ENCODE peak calls at places on chromosomes 12 and 14, in eight cellular contexts. One of them, this sample, is unnamed.

GRCh38 chr14:87874676-87875075 is 118.3 kb downstream of the GALC start:
- DNase-seq in lower lobe of right lung: no peak
- DNase-seq in A549: no peak
- DNase-seq in RWPE2: no peak
- DNase-seq in psoas muscle: no peak
- DNase-seq in ovary: no peak
- DNase-seq in cardiac muscle cell: no peak
- DNase-seq in AG04450: no peak
- DNase-seq in this sample: no peak

GRCh38 chr12:78306236-78306635 is 475.5 kb downstream of the NAV3 start:
- DNase-seq in lower lobe of right lung: no peak
- DNase-seq in A549: no peak
- DNase-seq in RWPE2: no peak
- DNase-seq in psoas muscle: no peak
- DNase-seq in ovary: no peak
- DNase-seq in cardiac muscle cell: no peak
- DNase-seq in AG04450: no peak
- DNase-seq in this sample: no peak

GRCh38 chr14:68736519-68736918 is 56.3 kb downstream of the ZFP36L1 start:
- DNase-seq in lower lobe of right lung: no peak
- DNase-seq in A549: no peak
- DNase-seq in RWPE2: no peak
- DNase-seq in psoas muscle: no peak
- DNase-seq in ovary: peak; percentile 40
- DNase-seq in cardiac muscle cell: no peak
- DNase-seq in AG04450: no peak
- DNase-seq in this sample: no peak

GRCh38 chr12:29066061-29066588 is 83.0 kb upstream of the FAR2 start:
- DNase-seq in lower lobe of right lung: no peak
- DNase-seq in A549: no peak
- DNase-seq in RWPE2: no peak
- DNase-seq in psoas muscle: no peak
- DNase-seq in ovary: no peak
- DNase-seq in cardiac muscle cell: peak; percentile 82
- DNase-seq in AG04450: no peak
- DNase-seq in this sample: no peak

GRCh38 chr14:25658988-25659387 is 609.0 kb upstream of the STXBP6 start:
- DNase-seq in lower lobe of right lung: no peak
- DNase-seq in A549: no peak
- DNase-seq in RWPE2: no peak
- DNase-seq in psoas muscle: no peak
- DNase-seq in ovary: no peak
- DNase-seq in cardiac muscle cell: no peak
- DNase-seq in AG04450: no peak
- DNase-seq in this sample: no peak

GRCh38 chr14:69972755-69973154 is 93.5 kb downstream of the SMOC1 start:
- DNase-seq in lower lobe of right lung: no peak
- DNase-seq in A549: no peak
- DNase-seq in RWPE2: no peak
- DNase-seq in psoas muscle: no peak
- DNase-seq in ovary: no peak
- DNase-seq in cardiac muscle cell: no peak
- DNase-seq in AG04450: no peak
- DNase-seq in this sample: no peak

GRCh38 chr14:61218765-61219164 is 62.4 kb downstream of the TMEM30B start:
- DNase-seq in lower lobe of right lung: no peak
- DNase-seq in A549: no peak
- DNase-seq in RWPE2: no peak
- DNase-seq in psoas muscle: peak; percentile 51
- DNase-seq in ovary: no peak
- DNase-seq in cardiac muscle cell: no peak
- DNase-seq in AG04450: no peak
- DNase-seq in this sample: no peak

GRCh38 chr12:53481957-53482586 is 17.2 kb downstream of the MAP3K12 start:
- DNase-seq in lower lobe of right lung: no peak
- DNase-seq in A549: peak; percentile 63
- DNase-seq in RWPE2: no peak
- DNase-seq in psoas muscle: no peak
- DNase-seq in ovary: no peak
- DNase-seq in cardiac muscle cell: peak; percentile 36
- DNase-seq in AG04450: no peak
- DNase-seq in this sample: no peak

GRCh38 chr12:103800252-103800771 is 40.7 kb downstream of the NT5DC3 start:
- DNase-seq in lower lobe of right lung: peak; percentile 48
- DNase-seq in A549: no peak
- DNase-seq in RWPE2: no peak
- DNase-seq in psoas muscle: peak; percentile 61
- DNase-seq in ovary: peak; percentile 70
- DNase-seq in cardiac muscle cell: peak; percentile 88
- DNase-seq in AG04450: peak; percentile 63
- DNase-seq in this sample: no peak

GRCh38 chr12:6767592-6768384 is 1.6 kb downstream of the PTMS start:
- DNase-seq in lower lobe of right lung: no peak
- DNase-seq in A549: no peak
- DNase-seq in RWPE2: no peak
- DNase-seq in psoas muscle: no peak
- DNase-seq in ovary: no peak
- DNase-seq in cardiac muscle cell: peak; percentile 27
- DNase-seq in AG04450: no peak
- DNase-seq in this sample: no peak

GRCh38 chr14:73752297-73752992 is 38.3 kb upstream of the PNMA1 start:
- DNase-seq in lower lobe of right lung: no peak
- DNase-seq in A549: no peak
- DNase-seq in RWPE2: peak; percentile 83
- DNase-seq in psoas muscle: peak; percentile 63
- DNase-seq in ovary: peak; percentile 70
- DNase-seq in cardiac muscle cell: peak; percentile 75
- DNase-seq in AG04450: no peak
- DNase-seq in this sample: no peak
- TF ChIP-seq CTCF in lower lobe of right lung: no peak
- TF ChIP-seq CTCF in A549: peak; percentile 10
- TF ChIP-seq CTCF in RWPE2: peak; percentile 15
- TF ChIP-seq CTCF in psoas muscle: peak; percentile 28
- TF ChIP-seq CTCF in ovary: no peak
- TF ChIP-seq CTCF in cardiac muscle cell: peak; percentile 40
- TF ChIP-seq CTCF in AG04450: peak; percentile 46
- TF ChIP-seq CTCF in this sample: no peak

GRCh38 chr12:49979791-49980190 is 7.0 kb downstream of the AQP6 start:
- DNase-seq in lower lobe of right lung: no peak
- DNase-seq in A549: no peak
- DNase-seq in RWPE2: no peak
- DNase-seq in psoas muscle: no peak
- DNase-seq in ovary: no peak
- DNase-seq in cardiac muscle cell: no peak
- DNase-seq in AG04450: no peak
- DNase-seq in this sample: no peak
- H3K9me3 ChIP-seq in lower lobe of right lung: no peaks in the 10 kb centered on the region
- H3K9me3 ChIP-seq in A549: no peaks in the 10 kb centered on the region
- H3K9me3 ChIP-seq in RWPE2: no peaks in the 10 kb centered on the region
- H3K9me3 ChIP-seq in psoas muscle: no peaks in the 10 kb centered on the region
- H3K9me3 ChIP-seq in ovary: no peaks in the 10 kb centered on the region
- H3K9me3 ChIP-seq in cardiac muscle cell: no peaks in the 10 kb centered on the region
- H3K9me3 ChIP-seq in AG04450: no peaks in the 10 kb centered on the region
- H3K9me3 ChIP-seq in this sample: no peaks in the 10 kb centered on the region

DNA sequence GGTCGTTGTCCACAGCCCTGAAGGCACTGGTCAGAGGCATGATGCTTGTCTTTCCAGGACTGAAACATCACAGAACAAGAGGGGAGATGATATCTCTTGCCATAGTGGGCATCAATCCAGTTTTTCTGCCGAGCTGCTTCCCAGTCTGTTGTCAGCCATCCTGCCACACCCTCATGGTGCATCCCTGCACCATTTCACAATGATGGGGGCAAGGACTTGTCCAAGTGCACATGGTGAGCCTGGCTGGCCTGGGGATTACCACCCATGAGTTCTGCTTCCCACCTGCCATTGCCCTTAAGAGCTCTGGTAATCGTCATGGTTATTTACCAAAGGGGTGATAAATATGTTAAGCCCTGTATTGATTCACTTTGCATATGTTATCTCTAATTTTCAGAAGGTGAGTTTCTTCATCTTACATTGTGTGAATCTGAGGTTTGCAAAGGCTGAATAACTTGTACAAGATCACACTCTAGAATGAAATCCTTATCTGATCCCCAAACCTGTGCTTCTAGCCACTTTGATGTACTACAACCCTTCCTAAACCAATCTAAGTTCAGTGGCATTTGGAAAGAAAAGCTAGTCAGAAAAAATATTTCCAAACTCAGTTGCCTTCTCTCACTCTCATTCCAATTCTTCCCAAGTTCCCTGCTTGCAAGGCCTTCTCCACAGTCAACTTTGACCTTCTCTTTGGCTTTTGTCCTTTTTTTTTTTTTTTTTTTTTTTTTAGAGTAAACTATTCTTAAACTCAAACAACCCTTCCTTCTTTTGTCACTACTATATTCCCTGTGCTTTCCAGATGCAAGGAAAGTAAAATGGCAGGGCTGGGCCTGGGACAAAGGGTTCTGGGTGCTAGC is 2.3 kb downstream of the AVIL start:
- DNase-seq in lower lobe of right lung: no peak
- DNase-seq in A549: no peak
- DNase-seq in RWPE2: no peak
- DNase-seq in psoas muscle: no peak
- DNase-seq in ovary: no peak
- DNase-seq in cardiac muscle cell: no peak
- DNase-seq in AG04450: no peak
- DNase-seq in this sample: no peak
- H3K27ac ChIP-seq in lower lobe of right lung: peak overlapping the region; percentile 75
- H3K27ac ChIP-seq in A549: no peak overlapping the region
- H3K27ac ChIP-seq in RWPE2: no peak overlapping the region
- H3K27ac ChIP-seq in psoas muscle: peak overlapping the region; percentile 54
- H3K27ac ChIP-seq in ovary: no peak overlapping the region
- H3K27ac ChIP-seq in cardiac muscle cell: no peak overlapping the region
- H3K27ac ChIP-seq in AG04450: no peak overlapping the region
- H3K27ac ChIP-seq in this sample: no peak overlapping the region

GRCh38 chr12:43104524-43104923 is 447.5 kb downstream of the ADAMTS20 start:
- DNase-seq in lower lobe of right lung: no peak
- DNase-seq in A549: no peak
- DNase-seq in RWPE2: no peak
- DNase-seq in psoas muscle: no peak
- DNase-seq in ovary: no peak
- DNase-seq in cardiac muscle cell: peak; percentile 82
- DNase-seq in AG04450: no peak
- DNase-seq in this sample: no peak
- TF ChIP-seq CTCF in lower lobe of right lung: no peak
- TF ChIP-seq CTCF in A549: no peak
- TF ChIP-seq CTCF in RWPE2: no peak
- TF ChIP-seq CTCF in psoas muscle: no peak
- TF ChIP-seq CTCF in ovary: no peak
- TF ChIP-seq CTCF in cardiac muscle cell: no peak
- TF ChIP-seq CTCF in AG04450: no peak
- TF ChIP-seq CTCF in this sample: no peak

GRCh38 chr12:34601689-34602088 is 579.4 kb downstream of the ALG10 start:
- DNase-seq in lower lobe of right lung: peak; percentile 9
- DNase-seq in A549: no peak
- DNase-seq in RWPE2: peak; percentile 21
- DNase-seq in psoas muscle: no peak
- DNase-seq in ovary: no peak
- DNase-seq in cardiac muscle cell: no peak
- DNase-seq in AG04450: no peak
- DNase-seq in this sample: no peak
- H3K9me3 ChIP-seq in lower lobe of right lung: peaks cover 42% of the 10 kb centered on the region
- H3K9me3 ChIP-seq in A549: peaks cover 7% of the 10 kb centered on the region
- H3K9me3 ChIP-seq in RWPE2: peaks cover 2% of the 10 kb centered on the region
- H3K9me3 ChIP-seq in psoas muscle: no peaks in the 10 kb centered on the region
- H3K9me3 ChIP-seq in ovary: no peaks in the 10 kb centered on the region
- H3K9me3 ChIP-seq in cardiac muscle cell: no peaks in the 10 kb centered on the region
- H3K9me3 ChIP-seq in AG04450: peaks cover 100% of the 10 kb centered on the region
- H3K9me3 ChIP-seq in this sample: peaks cover 83% of the 10 kb centered on the region

DNA sequence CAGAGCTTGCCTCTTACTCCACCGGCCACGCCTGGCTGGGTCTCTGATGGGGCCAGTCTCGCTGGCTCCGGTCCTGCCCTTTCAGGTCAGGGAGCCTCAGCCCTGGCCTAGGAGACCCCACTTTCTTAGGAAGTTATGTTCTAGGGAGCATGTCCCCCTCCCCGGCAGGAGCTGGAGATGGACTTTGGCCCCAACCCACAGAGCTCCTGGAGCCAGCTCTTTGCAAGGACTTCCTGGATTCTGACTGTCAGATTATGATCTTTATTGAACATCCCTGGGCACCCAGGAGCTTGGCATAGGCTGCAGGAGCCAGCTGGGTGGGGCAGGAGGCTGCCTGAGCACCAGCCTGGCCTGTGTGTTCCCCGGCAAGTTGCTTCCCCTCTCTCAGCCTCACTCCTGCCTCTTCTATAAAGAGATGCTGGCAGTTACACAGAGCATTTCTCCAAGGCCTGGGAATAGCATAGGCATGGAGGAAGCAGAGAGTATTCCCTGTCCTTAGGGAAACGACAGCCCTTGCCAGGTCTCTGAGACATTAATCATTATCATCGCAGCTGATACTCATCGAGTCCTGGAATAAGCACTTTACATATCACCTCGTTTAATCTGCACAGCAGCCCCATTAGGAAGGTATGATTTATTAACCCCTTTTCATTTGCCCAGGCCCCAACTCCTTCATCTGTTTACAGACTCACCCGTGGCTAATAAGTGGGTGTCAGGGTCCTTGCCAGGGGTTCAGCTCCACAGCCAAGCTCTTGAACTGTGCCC is 3.4 kb downstream of the DEGS2 start:
- DNase-seq in lower lobe of right lung: no peak
- DNase-seq in A549: peak; percentile 30
- DNase-seq in RWPE2: no peak
- DNase-seq in psoas muscle: no peak
- DNase-seq in ovary: no peak
- DNase-seq in cardiac muscle cell: no peak
- DNase-seq in AG04450: no peak
- DNase-seq in this sample: no peak
- H3K27ac ChIP-seq in lower lobe of right lung: no peak overlapping the region
- H3K27ac ChIP-seq in A549: peak overlapping the region; percentile 52
- H3K27ac ChIP-seq in RWPE2: no peak overlapping the region
- H3K27ac ChIP-seq in psoas muscle: no peak overlapping the region
- H3K27ac ChIP-seq in ovary: no peak overlapping the region
- H3K27ac ChIP-seq in cardiac muscle cell: no peak overlapping the region
- H3K27ac ChIP-seq in AG04450: no peak overlapping the region
- H3K27ac ChIP-seq in this sample: no peak overlapping the region